ENCODE peak calls at places on chromosome 1, in ten cellular contexts. L is sigmoid colon, W is body of pancreas, J is adrenal gland, I is transverse colon, B is uterus, G is breast epithelium, K is upper lobe of left lung, Y is prostate gland, D is heart left ventricle. Z is an unnamed sample. For H3K27me3 and H3K36me3, the result is how much of the 10 kb centered on the place peaks cover.

GRCh38 chr1:110229348-110230001 is 19.4 kb downstream of the KCNC4 start:
- DNase-seq in J (no peak), I (no peak), B (no peak), K (peak), D (no peak), G (peak), L (no peak), Y (no peak), W (no peak), Z (no peak)

GRCh38 chr1:97677702-97678101 is 243.1 kb downstream of the DPYD start:
- DNase-seq in D (no peak), B (no peak), G (no peak), W (no peak), I (no peak), L (no peak), J (no peak), K (no peak), Y (no peak), Z (no peak)

GRCh38 chr1:101394041-101394440 is 157.2 kb downstream of the S1PR1 start:
- DNase-seq in I (no peak), G (no peak), L (no peak), D (no peak), W (no peak), J (no peak), K (no peak), Y (no peak), B (no peak), Z (no peak)

GRCh38 chr1:12407050-12407961 is 177.5 kb downstream of the VPS13D start:
- DNase-seq in G (peak), J (no peak), B (peak), Y (peak), K (no peak), I (no peak), D (peak), L (no peak), W (peak), Z (no peak)

GRCh38 chr1:90723561-90724108 is 6.5 kb upstream of the BARHL2 start:
- DNase-seq in K (peak), D (no peak), G (no peak), W (no peak), I (no peak), J (no peak), Y (no peak), L (no peak), B (no peak), Z (no peak)

GRCh38 chr1:211781260-211781659 is 49.3 kb downstream of the LPGAT1 start:
- DNase-seq in I (no peak), B (no peak), W (no peak), L (no peak), J (no peak), D (no peak), K (no peak), G (no peak), Y (no peak), Z (no peak)

GRCh38 chr1:153774780-153775431 is at the start of gene SLC27A3:
- DNase-seq in I (peak), K (peak), W (peak), Y (peak), L (peak), G (peak), B (peak), J (peak), D (peak), Z (peak)

GRCh38 chr1:44819594-44820327 is 11.4 kb downstream of the BTBD19 start:
- DNase-seq in G (peak), J (peak), B (peak), K (no peak), L (peak), W (peak), Y (peak), I (peak), D (peak), Z (peak)

GRCh38 chr1:14977338-14977931 is 176.1 kb upstream of the TMEM51 start:
- DNase-seq in D (no peak), K (no peak), Y (no peak), W (no peak), G (peak), J (peak), I (no peak), L (no peak), B (no peak), Z (no peak)

GRCh38 chr1:205480349-205481278 is 23.9 kb upstream of the CDK18 start:
- DNase-seq in I (no peak), D (no peak), J (no peak), B (no peak), G (no peak), K (peak), Y (no peak), W (no peak), L (no peak), Z (no peak)

GRCh38 chr1:17338706-17339493 is 30.9 kb downstream of the PADI4 start:
- DNase-seq in Y (no peak), B (no peak), I (no peak), L (peak), K (no peak), J (no peak), W (no peak), D (no peak), G (no peak), Z (no peak)
- H3K27me3 ChIP-seq in Y (under half), B (under half), I (under half), L (under half), K (under half), J (under half), W (under half), D (under half), G (under half), Z (under half)

GRCh38 chr1:207581496-207582168 is 63.3 kb upstream of the CR1L start:
- DNase-seq in B (no peak), W (no peak), Y (no peak), G (no peak), L (no peak), I (no peak), J (no peak), K (no peak), D (no peak), Z (no peak)
- H3K36me3 ChIP-seq in B (under half), W (under half), Y (under half), G (under half), L (under half), I (under half), J (under half), K (under half), D (under half), Z (under half)

GRCh38 chr1:115138973-115139372 is 49.7 kb upstream of the TSPAN2 start:
- DNase-seq in W (peak), L (peak), I (peak), K (no peak), G (peak), D (peak), B (peak), Y (peak), J (peak), Z (peak)
- TF ChIP-seq POLR2A in W (no peak), L (no peak), I (no peak), K (no peak), G (no peak), D (no peak), B (no peak), Y (no peak), J (no peak), Z (no peak)

DNA sequence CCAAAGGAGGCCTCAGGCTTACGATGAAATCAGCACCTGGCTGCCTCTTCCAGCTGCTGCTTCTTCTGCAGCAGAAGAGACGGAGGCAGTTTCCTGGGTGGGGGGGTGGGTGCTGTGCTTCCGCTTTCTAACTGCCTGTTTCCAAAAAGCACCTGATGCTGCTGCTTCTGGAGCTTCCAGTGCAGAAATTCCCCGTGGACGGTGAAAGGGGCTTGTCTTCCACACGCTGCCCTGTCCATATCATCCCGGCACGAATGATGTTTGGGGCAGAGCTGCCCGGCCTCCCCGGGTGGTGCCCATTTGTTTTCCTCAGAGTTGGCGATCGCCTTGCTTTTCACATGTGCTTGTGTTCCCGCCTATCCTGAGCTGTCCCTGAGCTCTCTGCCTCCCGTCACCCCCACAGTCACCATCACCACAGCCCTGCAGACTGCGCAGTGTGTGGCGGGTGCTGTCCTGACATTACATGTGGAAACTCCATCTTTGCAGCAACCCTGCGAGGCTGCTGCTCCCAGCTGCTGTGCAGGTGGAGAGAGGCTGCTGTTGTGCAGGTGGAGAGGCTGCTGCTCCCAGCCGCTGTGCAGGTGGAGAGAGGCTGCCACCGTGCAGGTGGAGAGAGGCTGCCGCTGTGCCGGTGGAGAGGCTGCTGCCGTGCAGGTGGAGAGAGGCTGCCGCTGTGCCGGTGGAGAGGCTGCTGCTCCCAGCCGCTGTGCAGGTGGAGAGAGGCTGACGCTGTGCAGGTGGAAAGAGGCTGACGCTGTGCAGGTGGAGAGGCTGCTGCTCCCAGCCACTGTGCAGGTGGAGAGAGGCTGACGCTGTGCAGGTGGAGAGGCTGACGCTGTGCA is 1.8 kb downstream of the TTLL10 start:
- DNase-seq in K (peak), W (no peak), L (no peak), I (no peak), Y (no peak), G (no peak), B (no peak), D (peak), J (no peak), Z (peak)
- H3K27me3 ChIP-seq in K (under half), W (under half), L (half or more), I (half or more), Y (under half), G (under half), B (under half), D (half or more), J (under half), Z (under half)

GRCh38 chr1:173784997-173785396 is 39.5 kb upstream of the DARS2 start:
- DNase-seq in D (no peak), I (no peak), Y (no peak), K (no peak), J (no peak), G (no peak), B (no peak), W (no peak), L (no peak), Z (no peak)
- H3K36me3 ChIP-seq in D (under half), I (half or more), Y (under half), K (under half), J (under half), G (under half), B (under half), W (under half), L (under half), Z (under half)

GRCh38 chr1:24745711-24746582 is 700 bp downstream of the CLIC4 start:
- DNase-seq in G (peak), W (peak), J (peak), B (peak), K (peak), L (peak), D (peak), I (peak), Y (peak), Z (peak)

GRCh38 chr1:24744911-24745710 is at the start of gene CLIC4:
- DNase-seq in D (peak), L (peak), Y (peak), I (peak), B (peak), J (peak), G (peak), W (peak), K (peak), Z (peak)

GRCh38 chr1:24742090-24742938 is 2.9 kb upstream of the CLIC4 start:
- DNase-seq in J (no peak), I (peak), W (no peak), L (no peak), D (no peak), B (no peak), Y (no peak), G (no peak), K (no peak), Z (no peak)

GRCh38 chr1:24739241-24739640 is 6.0 kb upstream of the CLIC4 start:
- DNase-seq in I (no peak), L (no peak), W (no peak), Y (no peak), J (no peak), K (no peak), D (no peak), B (no peak), G (no peak), Z (peak)

GRCh38 chr1:24743404-24744211 is 1.6 kb upstream of the CLIC4 start:
- DNase-seq in K (no peak), B (no peak), I (no peak), G (no peak), Y (no peak), W (no peak), D (no peak), L (no peak), J (no peak), Z (no peak)
- TF ChIP-seq POLR2A in K (no peak), B (no peak), I (no peak), G (no peak), Y (no peak), W (no peak), D (no peak), L (no peak), J (no peak), Z (no peak)

GRCh38 chr1:1032428-1032827 is 12.5 kb downstream of the AGRN start:
- DNase-seq in Y (no peak), J (no peak), G (peak), L (no peak), W (peak), K (peak), B (no peak), D (no peak), I (peak), Z (no peak)

GRCh38 chr1:1031659-1032245 is 11.8 kb downstream of the AGRN start:
- DNase-seq in Y (no peak), G (no peak), I (no peak), W (no peak), K (peak), B (no peak), L (no peak), D (no peak), J (no peak), Z (no peak)

GRCh38 chr1:1033731-1034437 is 14.0 kb downstream of the AGRN start:
- DNase-seq in B (no peak), L (no peak), J (no peak), Y (no peak), G (no peak), D (no peak), I (no peak), W (no peak), K (peak), Z (no peak)

GRCh38 chr1:1034438-1034759 is 14.5 kb downstream of the AGRN start:
- DNase-seq in Y (no peak), L (no peak), K (peak), I (no peak), J (no peak), W (no peak), B (no peak), D (no peak), G (no peak), Z (no peak)

DNA sequence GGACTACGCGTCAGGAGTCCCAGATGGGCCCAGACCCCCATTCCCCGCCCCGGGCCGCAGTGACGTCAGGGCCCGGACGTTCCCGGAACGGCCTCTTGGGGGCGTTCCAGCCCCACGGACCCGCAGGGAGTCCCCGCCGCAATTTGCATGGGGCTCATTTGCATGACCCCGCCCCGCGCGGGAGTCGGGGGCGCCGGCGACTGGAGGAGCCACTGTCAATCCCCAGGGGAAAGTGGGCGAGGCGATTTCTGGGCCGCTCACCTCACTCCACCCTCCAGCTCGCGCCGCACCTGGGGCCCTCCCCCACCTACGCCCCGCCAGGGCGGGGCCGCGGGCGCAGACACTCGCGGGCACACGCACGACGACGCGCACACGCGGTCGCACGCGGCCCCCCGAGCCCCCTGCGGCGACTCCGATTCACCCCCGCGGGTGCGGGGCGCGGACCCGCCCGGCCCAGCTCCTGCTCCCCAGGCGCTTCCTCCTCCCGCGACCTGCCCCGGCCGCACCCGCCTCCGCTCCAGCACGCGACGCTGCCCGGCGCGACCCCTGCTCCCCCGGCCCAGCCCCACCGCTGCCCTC is 13.2 kb downstream of the AGRN start:
- DNase-seq in W (peak), K (peak), J (peak), Y (peak), I (peak), G (peak), L (peak), B (peak), D (peak), Z (peak)
- H3K27me3 ChIP-seq in W (under half), K (under half), J (under half), Y (under half), I (under half), G (under half), L (under half), B (under half), D (under half), Z (under half)

GRCh38 chr1:33330906-33331305 is 10.0 kb upstream of the A3GALT2 start:
- DNase-seq in L (peak), G (no peak), J (no peak), W (no peak), K (no peak), Y (no peak), I (no peak), D (no peak), B (no peak), Z (no peak)
- H3K36me3 ChIP-seq in L (half or more), G (under half), J (under half), W (under half), K (half or more), Y (under half), I (half or more), D (under half), B (under half), Z (under half)